ENCODE peak calls at places on chromosomes 11 and 22, in four cellular contexts. One of them, this sample, is unnamed.

GRCh38 chr11:117818036-117818858 is 6.3 kb downstream of the FXYD2 start:
- DNase-seq in HepG2: no peak
- DNase-seq in K562: no peak
- DNase-seq in A549: peak
- DNase-seq in this sample: no peak

GRCh38 chr11:106497321-106497720 is 419.9 kb downstream of the AASDHPPT start:
- DNase-seq in A549: no peak
- DNase-seq in K562: no peak
- DNase-seq in HepG2: no peak
- DNase-seq in this sample: no peak

GRCh38 chr11:9615031-9615451 is 41.6 kb downstream of the WEE1 start:
- DNase-seq in A549: no peak
- DNase-seq in K562: no peak
- DNase-seq in HepG2: no peak
- DNase-seq in this sample: no peak

GRCh38 chr11:131422491-131422890 is 52.1 kb downstream of the NTM start:
- DNase-seq in HepG2: no peak
- DNase-seq in K562: no peak
- DNase-seq in A549: peak
- DNase-seq in this sample: no peak

GRCh38 chr11:15308840-15309239 is 194.1 kb downstream of the INSC start:
- DNase-seq in HepG2: no peak
- DNase-seq in A549: no peak
- DNase-seq in K562: no peak
- DNase-seq in this sample: no peak

GRCh38 chr11:133953571-133953970 is 3.2 kb downstream of the IGSF9B start:
- DNase-seq in K562: no peak
- DNase-seq in HepG2: no peak
- DNase-seq in A549: no peak
- DNase-seq in this sample: no peak

GRCh38 chr11:26187639-26188038 is 144.3 kb upstream of the ANO3 start:
- DNase-seq in K562: no peak
- DNase-seq in HepG2: peak
- DNase-seq in A549: peak
- DNase-seq in this sample: no peak

GRCh38 chr22:50170453-50171318 is at the start of gene PANX2:
- DNase-seq in A549: no peak
- DNase-seq in K562: peak
- DNase-seq in HepG2: no peak
- DNase-seq in this sample: peak

GRCh38 chr11:116263020-116263419 is 509.8 kb downstream of the BUD13 start:
- DNase-seq in K562: no peak
- DNase-seq in A549: no peak
- DNase-seq in HepG2: no peak
- DNase-seq in this sample: no peak

GRCh38 chr11:69931060-69931910 is 112.1 kb upstream of the FGF3 start:
- DNase-seq in HepG2: no peak
- DNase-seq in K562: no peak
- DNase-seq in A549: no peak
- DNase-seq in this sample: peak

GRCh38 chr11:14093065-14093464 is 130.5 kb downstream of the SPON1 start:
- DNase-seq in HepG2: no peak
- DNase-seq in A549: no peak
- DNase-seq in K562: no peak
- DNase-seq in this sample: no peak

GRCh38 chr11:35330924-35331323 is 88.4 kb downstream of the SLC1A2 start:
- DNase-seq in A549: no peak
- DNase-seq in K562: no peak
- DNase-seq in HepG2: no peak
- DNase-seq in this sample: no peak

GRCh38 chr11:69302447-69302846 is 8.5 kb downstream of the MYEOV start:
- DNase-seq in HepG2: no peak
- DNase-seq in A549: no peak
- DNase-seq in K562: no peak
- DNase-seq in this sample: no peak

GRCh38 chr22:39748877-39749276 is 144.7 kb downstream of the ENTHD1 start:
- DNase-seq in K562: no peak
- DNase-seq in A549: no peak
- DNase-seq in HepG2: no peak
- DNase-seq in this sample: no peak

GRCh38 chr11:99200720-99201119 is 180.0 kb downstream of the CNTN5 start:
- DNase-seq in A549: no peak
- DNase-seq in K562: no peak
- DNase-seq in HepG2: no peak
- DNase-seq in this sample: no peak

GRCh38 chr11:2194877-2195755 is 23.5 kb upstream of the TH start:
- DNase-seq in HepG2: peak
- DNase-seq in A549: peak
- DNase-seq in K562: peak
- DNase-seq in this sample: peak

GRCh38 chr11:32426819-32427615 is 8.3 kb downstream of the WT1 start:
- DNase-seq in HepG2: no peak
- DNase-seq in A549: no peak
- DNase-seq in K562: peak
- DNase-seq in this sample: peak

GRCh38 chr11:8040261-8040920 is 40.6 kb upstream of the TUB start:
- DNase-seq in A549: no peak
- DNase-seq in K562: no peak
- DNase-seq in HepG2: no peak
- DNase-seq in this sample: no peak

GRCh38 chr11:103618532-103618931 is 417.9 kb upstream of the DDI1 start:
- DNase-seq in K562: no peak
- DNase-seq in A549: no peak
- DNase-seq in HepG2: no peak
- DNase-seq in this sample: no peak

GRCh38 chr11:102268985-102269470 is 48.3 kb upstream of the BIRC3 start:
- DNase-seq in A549: no peak
- DNase-seq in HepG2: no peak
- DNase-seq in K562: no peak
- DNase-seq in this sample: no peak

GRCh38 chr22:18955696-18956095 is 19.6 kb upstream of the PRODH start:
- DNase-seq in K562: no peak
- DNase-seq in A549: no peak
- DNase-seq in HepG2: no peak
- DNase-seq in this sample: no peak

GRCh38 chr11:10305964-10306918 is 1.4 kb downstream of the ADM start:
- DNase-seq in K562: no peak
- DNase-seq in HepG2: no peak
- DNase-seq in A549: peak
- DNase-seq in this sample: peak

GRCh38 chr11:94926698-94927237 is 46.6 kb downstream of the CWC15 start:
- DNase-seq in A549: peak
- DNase-seq in K562: no peak
- DNase-seq in HepG2: no peak
- DNase-seq in this sample: no peak

GRCh38 chr11:85821636-85822035 is 10.7 kb upstream of the SYTL2 start:
- DNase-seq in K562: no peak
- DNase-seq in HepG2: no peak
- DNase-seq in A549: peak
- DNase-seq in this sample: no peak

GRCh38 chr11:64016512-64016911 is 19.2 kb upstream of the FLRT1 start:
- DNase-seq in K562: no peak
- DNase-seq in A549: no peak
- DNase-seq in HepG2: no peak
- DNase-seq in this sample: no peak

GRCh38 chr11:61335355-61335710 is 2.3 kb downstream of the TKFC start:
- DNase-seq in K562: no peak
- DNase-seq in A549: no peak
- DNase-seq in HepG2: no peak
- DNase-seq in this sample: no peak

GRCh38 chr22:21594865-21595452 is 27.4 kb downstream of the UBE2L3 start:
- DNase-seq in K562: no peak
- DNase-seq in HepG2: no peak
- DNase-seq in A549: no peak
- DNase-seq in this sample: no peak

GRCh38 chr22:38299001-38299651 is 18.1 kb downstream of the CSNK1E start:
- DNase-seq in A549: no peak
- DNase-seq in K562: no peak
- DNase-seq in HepG2: no peak
- DNase-seq in this sample: no peak

GRCh38 chr11:130549393-130549999 is 101.1 kb downstream of the ADAMTS15 start:
- DNase-seq in HepG2: no peak
- DNase-seq in K562: no peak
- DNase-seq in A549: peak
- DNase-seq in this sample: no peak

GRCh38 chr11:95345243-95345642 is 114.2 kb upstream of the SESN3 start:
- DNase-seq in K562: no peak
- DNase-seq in HepG2: no peak
- DNase-seq in A549: no peak
- DNase-seq in this sample: no peak

GRCh38 chr11:69035959-69036340 is 12.8 kb upstream of the TPCN2 start:
- DNase-seq in HepG2: no peak
- DNase-seq in K562: no peak
- DNase-seq in A549: no peak
- DNase-seq in this sample: no peak

GRCh38 chr22:48940988-48941902 is 886.4 kb downstream of the BRD1 start:
- DNase-seq in HepG2: no peak
- DNase-seq in A549: no peak
- DNase-seq in K562: no peak
- DNase-seq in this sample: no peak

GRCh38 chr22:17346578-17346977 is 22.7 kb upstream of the CECR2 start:
- DNase-seq in K562: no peak
- DNase-seq in HepG2: no peak
- DNase-seq in A549: no peak
- DNase-seq in this sample: no peak
- TF ChIP-seq NR3C1 in K562: no peak
- TF ChIP-seq NR3C1 in HepG2: no peak
- TF ChIP-seq NR3C1 in A549: no peak
- TF ChIP-seq NR3C1 in this sample: no peak

GRCh38 chr22:26057731-26058130 is 111.5 kb upstream of the SEZ6L start:
- DNase-seq in HepG2: no peak
- DNase-seq in A549: no peak
- DNase-seq in K562: no peak
- DNase-seq in this sample: no peak
- TF ChIP-seq USF2 in HepG2: no peak
- TF ChIP-seq USF2 in A549: no peak
- TF ChIP-seq USF2 in K562: no peak
- TF ChIP-seq USF2 in this sample: no peak

DNA sequence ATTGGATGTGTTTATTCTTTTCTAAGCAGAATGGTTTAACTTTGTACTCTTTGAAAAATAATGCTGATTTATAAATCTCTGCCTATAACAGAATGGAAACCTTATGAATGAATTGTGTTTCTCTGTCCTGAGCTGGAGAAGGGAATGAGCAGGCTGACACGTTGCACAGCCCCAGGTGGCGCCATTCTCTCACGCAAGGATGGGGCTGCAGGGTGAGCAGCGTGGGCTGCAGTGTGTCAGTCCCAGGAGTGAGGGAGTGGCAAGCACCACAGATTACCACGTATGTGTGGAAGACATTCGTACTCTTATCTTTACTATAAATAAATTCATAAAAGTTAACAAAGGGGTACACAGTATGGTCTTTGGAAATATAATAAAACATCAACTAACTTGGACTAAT is 33.4 kb downstream of the FDX1 start:
- DNase-seq in K562: no peak
- DNase-seq in A549: peak
- DNase-seq in HepG2: no peak
- DNase-seq in this sample: peak
- TF ChIP-seq NR3C1 in K562: no peak
- TF ChIP-seq NR3C1 in A549: no peak
- TF ChIP-seq NR3C1 in HepG2: no peak
- TF ChIP-seq NR3C1 in this sample: no peak

GRCh38 chr22:43304831-43305230 is 38.3 kb downstream of the SCUBE1 start:
- DNase-seq in A549: no peak
- DNase-seq in HepG2: no peak
- DNase-seq in K562: no peak
- DNase-seq in this sample: no peak
- TF ChIP-seq USF2 in A549: no peak
- TF ChIP-seq USF2 in HepG2: no peak
- TF ChIP-seq USF2 in K562: no peak
- TF ChIP-seq USF2 in this sample: no peak

DNA sequence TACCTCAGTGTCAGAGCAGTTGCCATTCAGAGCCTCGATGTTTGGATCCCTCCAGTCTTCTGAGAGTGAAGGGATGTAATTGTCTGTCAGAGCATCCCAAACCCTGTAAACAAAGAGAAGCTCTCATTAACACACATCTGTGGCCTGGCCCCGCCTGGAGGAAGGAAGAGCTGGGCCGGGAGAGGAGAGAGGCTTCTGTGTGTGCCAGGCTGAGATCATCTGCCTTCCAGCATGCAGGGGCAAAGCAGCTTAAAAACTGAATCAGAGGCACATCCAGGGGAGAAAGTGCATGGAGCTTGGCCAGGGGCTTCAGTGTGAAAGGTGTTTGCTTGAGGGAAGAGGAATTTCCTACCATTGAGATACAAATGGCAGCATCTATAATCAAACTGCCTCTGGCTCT is 14.5 kb downstream of the FEZ1 start:
- DNase-seq in HepG2: no peak
- DNase-seq in A549: no peak
- DNase-seq in K562: no peak
- DNase-seq in this sample: no peak
- TF ChIP-seq NR3C1 in HepG2: no peak
- TF ChIP-seq NR3C1 in A549: no peak
- TF ChIP-seq NR3C1 in K562: no peak
- TF ChIP-seq NR3C1 in this sample: no peak